ENCODE peak calls at places on chromosome 6, in eight cellular contexts. L, R, Q, O, C, K, M and V are unnamed samples.

GRCh38 chr6:165701564-165702354 is 38.7 kb upstream of the PDE10A start:
- DNase-seq in Q (no peak), O (no peak), K (no peak), R (no peak), L (no peak), M (no peak), C (no peak), V (no peak)

GRCh38 chr6:16854986-16855385 is 93.7 kb upstream of the ATXN1 start:
- DNase-seq in R (peak), M (no peak), K (no peak), L (no peak), C (no peak), O (peak), Q (no peak), V (no peak)

GRCh38 chr6:89433637-89434499 is 916 bp downstream of the ANKRD6 start:
- DNase-seq in O (no peak), R (peak), L (no peak), C (no peak), K (peak), M (peak), Q (peak), V (no peak)

GRCh38 chr6:142542704-142543233 is 241.0 kb downstream of the ADGRG6 start:
- DNase-seq in C (peak), O (peak), L (peak), K (no peak), R (peak), Q (no peak), M (no peak), V (no peak)

GRCh38 chr6:13348320-13349113 is 20.2 kb upstream of the TBC1D7 start:
- DNase-seq in O (no peak), R (no peak), K (no peak), M (no peak), L (no peak), C (no peak), Q (no peak), V (no peak)

GRCh38 chr6:44400572-44400971 is 13.1 kb downstream of the CDC5L start:
- DNase-seq in R (no peak), O (no peak), Q (no peak), K (no peak), C (no peak), M (no peak), L (no peak), V (no peak)

GRCh38 chr6:431986-432385 is 40.4 kb downstream of the IRF4 start:
- DNase-seq in R (no peak), O (no peak), Q (peak), L (no peak), K (no peak), M (no peak), C (no peak), V (no peak)

GRCh38 chr6:57173886-57174510 is 1.9 kb downstream of the BAG2 start:
- DNase-seq in O (peak), L (peak), K (no peak), M (no peak), R (peak), C (no peak), Q (no peak), V (no peak)

GRCh38 chr6:53926505-53926904 is 131.7 kb downstream of the LRRC1 start:
- DNase-seq in M (no peak), L (peak), C (no peak), K (no peak), O (peak), Q (no peak), R (peak), V (no peak)

GRCh38 chr6:108113557-108114519 is 39.3 kb upstream of the OSTM1 start:
- DNase-seq in M (peak), K (no peak), C (no peak), Q (peak), O (peak), L (peak), R (peak), V (no peak)

GRCh38 chr6:16168121-16168520 is 39.2 kb downstream of the MYLIP start:
- DNase-seq in C (no peak), O (no peak), R (no peak), L (no peak), M (no peak), Q (no peak), K (no peak), V (no peak)

GRCh38 chr6:158256746-158257424 is 55.4 kb upstream of the TULP4 start:
- DNase-seq in Q (no peak), C (no peak), K (peak), M (no peak), R (no peak), O (no peak), L (no peak), V (no peak)

GRCh38 chr6:37565267-37566208 is 65.8 kb upstream of the CCDC167 start:
- DNase-seq in O (no peak), Q (no peak), M (no peak), R (peak), C (no peak), L (no peak), K (peak), V (no peak)

GRCh38 chr6:152863618-152864326 is 113.2 kb downstream of the VIP start:
- DNase-seq in Q (peak), K (peak), L (peak), M (peak), C (no peak), O (peak), R (peak), V (peak)

GRCh38 chr6:74731921-74732320 is 473.9 kb downstream of the COL12A1 start:
- DNase-seq in C (no peak), R (peak), Q (no peak), L (peak), M (no peak), K (no peak), O (no peak), V (peak)

GRCh38 chr6:137775192-137775591 is 91.9 kb upstream of the TNFAIP3 start:
- DNase-seq in L (no peak), R (peak), Q (no peak), O (no peak), C (no peak), K (no peak), M (no peak), V (no peak)

GRCh38 chr6:111601875-111602274 is 3.8 kb downstream of the TRAF3IP2 start:
- DNase-seq in K (no peak), C (no peak), M (no peak), L (peak), R (peak), O (no peak), Q (no peak), V (no peak)

GRCh38 chr6:43811101-43812099 is 41.4 kb downstream of the VEGFA start:
- DNase-seq in O (no peak), R (no peak), K (no peak), M (no peak), Q (no peak), L (no peak), C (no peak), V (no peak)